ENCODE peak calls at places on chromosomes 4 and X, in eight cellular contexts. Q is ovary, R is globus pallidus, O is lung microvascular endothelial cell, X is body of pancreas, S is activated gamma-delta T cell treated with Interleukin-2 at 50 U/mL for 16 hours, F is HFF-Myc, A is T-cell. Z is an unnamed sample.

GRCh38 chr4:25182941-25183340 is 22.7 kb upstream of the SEPSECS start:
- DNase-seq in X (no peak), A (no peak), F (no peak), S (no peak), O (no peak), R (no peak), Q (no peak), Z (no peak)

GRCh38 chr4:41602113-41602512 is 64.2 kb downstream of the LIMCH1 start:
- DNase-seq in X (no peak), F (no peak), S (no peak), R (no peak), O (no peak), Q (no peak), A (no peak), Z (no peak)

GRCh38 chr4:8410066-8410600 is 30.4 kb downstream of the ACOX3 start:
- DNase-seq in X (no peak), F (no peak), R (no peak), S (no peak), O (no peak), A (no peak), Q (no peak), Z (no peak)

GRCh38 chr4:128232719-128233118 is 54.9 kb downstream of the PGRMC2 start:
- DNase-seq in R (no peak), X (no peak), S (no peak), O (no peak), A (no peak), Q (no peak), F (no peak), Z (no peak)

GRCh38 chrX:110180176-110180927 is 137.5 kb downstream of the AMMECR1 start:
- DNase-seq in X (no peak), F (no peak), R (no peak), A (no peak), Q (peak), S (no peak), O (peak), Z (peak)

GRCh38 chr4:119057417-119057816 is 78.2 kb upstream of the MYOZ2 start:
- DNase-seq in R (no peak), A (no peak), X (no peak), O (no peak), S (no peak), Q (no peak), F (no peak), Z (no peak)

GRCh38 chr4:81346719-81347118 is 125.0 kb downstream of the RASGEF1B start:
- DNase-seq in A (no peak), X (no peak), Q (no peak), S (no peak), R (no peak), F (no peak), O (no peak), Z (no peak)

GRCh38 chr4:109302366-109303140 is at the start of gene COL25A1:
- DNase-seq in S (peak), F (no peak), O (peak), A (peak), Q (peak), R (no peak), X (peak), Z (no peak)

GRCh38 chr4:149552601-149553000 is 263.0 kb downstream of the IQCM start:
- DNase-seq in F (no peak), O (no peak), S (no peak), Q (no peak), R (no peak), A (no peak), X (no peak), Z (no peak)

GRCh38 chrX:69313622-69314290 is 148.5 kb upstream of the PJA1 start:
- DNase-seq in O (no peak), X (no peak), A (no peak), F (no peak), R (no peak), S (no peak), Q (no peak), Z (no peak)

Z was measured in AG04450.